ENCODE peak calls at places on chromosomes 11 and 22, in seven cellular contexts. G, E, U, L, P, W and T are unnamed samples.

GRCh38 chr11:16843307-16843706 is 104.9 kb downstream of the C11orf58 start:
- DNase-seq in U (no peak), E (peak), W (peak), P (no peak), L (peak), G (no peak), T (no peak)

GRCh38 chr11:10654211-10655150 is 39.1 kb downstream of the IRAG1 start:
- DNase-seq in G (peak), U (no peak), L (peak), W (peak), E (peak), P (peak), T (no peak)

GRCh38 chr11:35242412-35242811 is 103.4 kb downstream of the CD44 start:
- DNase-seq in E (no peak), P (no peak), U (no peak), L (no peak), G (no peak), W (no peak), T (no peak)

GRCh38 chr11:65180877-65181568 is 705 bp upstream of the CAPN1 start:
- DNase-seq in G (peak), W (peak), L (peak), P (peak), U (peak), E (peak), T (peak)

GRCh38 chr22:48350456-48350855 is 1477.2 kb downstream of the BRD1 start:
- DNase-seq in L (no peak), U (no peak), P (no peak), E (no peak), W (no peak), G (no peak), T (no peak)

GRCh38 chr11:121429556-121429955 is 22.6 kb upstream of the SORL1 start:
- DNase-seq in E (no peak), L (no peak), P (no peak), G (no peak), U (no peak), W (no peak), T (no peak)

GRCh38 chr11:76653674-76654309 is 16.8 kb downstream of the LRRC32 start:
- DNase-seq in G (no peak), U (no peak), E (no peak), W (no peak), P (no peak), L (no peak), T (no peak)

GRCh38 chr11:19379465-19379864 is 138.7 kb upstream of the E2F8 start:
- DNase-seq in E (no peak), W (no peak), G (no peak), P (no peak), L (no peak), U (no peak), T (no peak)

GRCh38 chr11:80598905-80599304 is 1158.1 kb upstream of the TENM4 start:
- DNase-seq in L (no peak), U (no peak), W (no peak), P (no peak), G (no peak), E (no peak), T (no peak)

GRCh38 chr22:27258773-27259172 is 542.8 kb downstream of the MN1 start:
- DNase-seq in G (no peak), W (peak), U (no peak), L (no peak), E (peak), P (no peak), T (no peak)

GRCh38 chr22:50325444-50326224 is 1.2 kb downstream of the DENND6B start:
- DNase-seq in P (no peak), U (no peak), L (no peak), G (no peak), E (no peak), W (no peak), T (no peak)

GRCh38 chr11:116643521-116643920 is 129.3 kb downstream of the BUD13 start:
- DNase-seq in L (no peak), U (no peak), P (no peak), W (no peak), G (no peak), E (no peak), T (no peak)

GRCh38 chr22:36010913-36011312 is 17.7 kb downstream of the RBFOX2 start:
- DNase-seq in P (no peak), L (no peak), U (no peak), W (peak), G (no peak), E (no peak), T (no peak)

GRCh38 chr11:77037057-77037456 is 2.9 kb downstream of the B3GNT6 start:
- DNase-seq in P (no peak), W (no peak), G (no peak), L (no peak), E (no peak), U (no peak), T (no peak)

GRCh38 chr22:50517495-50518260 is 7.7 kb downstream of the SCO2 start:
- DNase-seq in U (no peak), W (peak), G (no peak), L (no peak), P (no peak), E (no peak), T (no peak)

GRCh38 chr11:63508009-63508408 is 2.1 kb downstream of the LGALS12 start:
- DNase-seq in W (peak), G (peak), E (peak), P (no peak), L (peak), U (no peak), T (peak)

DNA sequence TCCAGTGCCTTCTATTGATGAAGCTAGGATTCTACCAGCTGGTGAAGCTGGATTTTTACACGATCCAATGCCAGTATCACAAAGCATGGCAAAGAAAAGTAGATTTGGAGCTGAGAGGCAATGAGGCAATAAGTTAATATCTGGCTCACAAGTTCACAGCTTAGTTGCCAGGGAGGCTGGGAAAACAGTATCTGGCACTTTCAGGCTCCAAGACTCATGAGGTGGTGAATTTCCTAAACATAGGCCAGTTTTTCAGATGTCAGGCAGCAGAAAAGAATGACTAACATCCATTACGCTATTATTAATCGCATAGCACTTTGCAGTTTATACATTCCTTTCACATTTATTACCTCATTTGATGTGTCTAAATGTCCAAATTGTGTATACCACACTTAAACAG is 122.7 kb downstream of the GRIA4 start:
- DNase-seq in P (no peak), U (no peak), E (no peak), L (no peak), W (no peak), G (no peak), T (no peak)
- TF ChIP-seq JUND in P (no peak), U (no peak), E (no peak), L (no peak), W (no peak), G (no peak), T (no peak)

GRCh38 chr11:125441648-125442410 is 54.2 kb downstream of the FEZ1 start:
- DNase-seq in G (no peak), L (no peak), P (no peak), E (no peak), W (no peak), U (no peak), T (no peak)

GRCh38 chr11:125443767-125444311 is 52.2 kb downstream of the FEZ1 start:
- DNase-seq in P (no peak), E (no peak), L (no peak), U (no peak), G (no peak), W (no peak), T (no peak)

GRCh38 chr11:125445731-125446130 is 50.3 kb downstream of the FEZ1 start:
- DNase-seq in P (no peak), G (no peak), W (no peak), U (no peak), E (no peak), L (no peak), T (no peak)

GRCh38 chr11:125446279-125446678 is 49.8 kb downstream of the FEZ1 start:
- DNase-seq in L (peak), P (no peak), E (no peak), W (no peak), G (no peak), U (no peak), T (no peak)

GRCh38 chr11:125442946-125443345 is 53.1 kb downstream of the FEZ1 start:
- DNase-seq in L (no peak), E (no peak), W (no peak), P (no peak), G (no peak), U (no peak), T (no peak)
- TF ChIP-seq JUND in L (no peak), E (no peak), W (no peak), P (no peak), G (no peak), U (no peak), T (no peak)

GRCh38 chr22:39430576-39431150 is 26.1 kb upstream of the MGAT3 start:
- DNase-seq in W (no peak), G (no peak), U (no peak), E (no peak), L (no peak), P (no peak), T (no peak)

GRCh38 chr22:39429186-39429585 is 27.6 kb upstream of the MGAT3 start:
- DNase-seq in G (no peak), P (no peak), W (no peak), U (no peak), L (no peak), E (no peak), T (no peak)

GRCh38 chr22:39429916-39430575 is 26.8 kb upstream of the MGAT3 start:
- DNase-seq in U (no peak), P (no peak), G (no peak), W (no peak), L (no peak), E (no peak), T (no peak)

GRCh38 chr22:39427751-39428596 is 28.4 kb downstream of the TAB1 start:
- DNase-seq in W (no peak), P (no peak), L (no peak), E (no peak), G (no peak), U (no peak), T (no peak)

GRCh38 chr22:39428597-39429071 is 28.2 kb upstream of the MGAT3 start:
- DNase-seq in U (peak), L (no peak), W (no peak), E (peak), P (no peak), G (no peak), T (no peak)
- TF ChIP-seq JUND in U (no peak), L (no peak), W (no peak), E (no peak), P (no peak), G (no peak), T (no peak)

DNA sequence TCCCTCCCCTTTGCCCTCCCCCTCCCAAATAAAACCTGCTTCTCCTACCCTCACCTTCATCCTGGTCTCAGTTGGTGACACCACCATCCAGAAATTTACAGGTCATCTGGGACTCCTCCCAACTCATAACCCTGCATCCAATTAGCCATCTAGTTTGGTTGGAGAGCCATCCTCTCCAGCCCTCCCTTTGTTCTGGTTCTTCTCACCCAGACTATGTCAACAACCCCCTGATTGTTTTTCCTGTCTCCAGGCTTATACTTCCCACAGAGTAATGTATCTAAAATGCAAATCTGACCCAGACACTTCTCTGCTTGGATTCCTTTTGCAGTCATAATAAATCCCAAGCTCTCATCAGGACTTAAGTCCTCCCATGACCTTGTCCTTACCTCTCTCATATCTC is 2.9 kb downstream of the TTC12 start:
- DNase-seq in P (no peak), E (no peak), L (no peak), U (no peak), G (no peak), W (no peak), T (no peak)
- TF ChIP-seq JUND in P (no peak), E (no peak), L (no peak), U (no peak), G (no peak), W (no peak), T (no peak)

GRCh38 chr22:37353839-37354238 is 71.5 kb downstream of the CYTH4 start:
- DNase-seq in P (no peak), U (no peak), E (no peak), L (no peak), G (no peak), W (no peak), T (no peak)
- TF ChIP-seq JUND in P (no peak), U (no peak), E (no peak), L (no peak), G (no peak), W (no peak), T (no peak)

GRCh38 chr11:70244698-70245097 is 25.8 kb upstream of the PPFIA1 start:
- DNase-seq in W (no peak), U (no peak), P (no peak), L (no peak), E (no peak), G (no peak), T (no peak)
- TF ChIP-seq JUND in W (no peak), U (no peak), P (no peak), L (no peak), E (no peak), G (no peak), T (no peak)

DNA sequence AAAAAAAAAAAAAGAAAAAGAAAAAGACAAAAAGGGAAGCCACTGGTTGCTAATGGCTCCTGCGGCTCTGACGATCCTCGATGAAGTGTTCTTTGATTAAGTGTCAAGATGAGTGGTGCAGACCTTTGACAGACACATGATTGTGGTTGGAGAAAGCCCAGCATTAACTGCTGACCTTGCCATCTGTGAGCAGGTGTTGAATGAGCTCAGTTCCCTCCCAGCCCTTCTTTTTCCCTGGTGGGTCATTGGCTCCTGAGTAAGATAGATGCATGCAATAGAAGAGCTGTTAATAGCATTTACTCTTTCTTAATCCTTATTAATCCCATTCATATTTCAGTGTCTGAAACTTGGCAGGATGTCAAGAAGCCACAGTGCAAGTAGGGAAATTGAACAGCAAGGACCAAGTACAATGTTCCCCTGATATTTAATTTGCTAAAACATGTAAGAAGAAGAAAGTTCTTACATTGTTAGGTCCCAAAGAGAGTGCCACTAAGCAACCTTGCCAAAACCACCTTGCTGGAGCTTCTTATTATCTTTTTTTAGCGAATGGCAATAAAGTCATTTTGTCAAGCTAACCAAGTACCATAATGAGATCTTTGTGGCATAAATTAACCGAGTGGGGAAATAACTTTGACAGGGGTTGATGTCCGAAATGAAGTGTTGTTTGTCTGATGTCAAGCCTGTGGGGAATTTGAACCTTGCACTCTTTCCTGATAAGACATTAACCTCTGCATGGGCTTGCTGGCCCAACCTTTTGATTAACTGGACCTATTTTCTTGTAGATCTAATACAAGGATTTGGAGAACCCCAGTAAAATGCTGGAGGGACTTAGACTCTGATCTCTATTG is 113.7 kb downstream of the PTPRJ start:
- DNase-seq in G (no peak), L (peak), E (no peak), U (peak), W (no peak), P (no peak), T (no peak)
- TF ChIP-seq JUND in G (no peak), L (no peak), E (no peak), U (no peak), W (no peak), P (no peak), T (no peak)

GRCh38 chr11:107840120-107840479 is 18.5 kb downstream of the SLC35F2 start:
- DNase-seq in L (no peak), G (no peak), U (no peak), E (no peak), P (no peak), W (no peak), T (no peak)
- TF ChIP-seq JUND in L (no peak), G (no peak), U (no peak), E (no peak), P (no peak), W (no peak), T (no peak)

GRCh38 chr11:85787809-85788805 is 22.8 kb downstream of the SYTL2 start:
- DNase-seq in E (no peak), P (no peak), U (no peak), G (no peak), L (peak), W (no peak), T (no peak)
- TF ChIP-seq JUND in E (no peak), P (no peak), U (no peak), G (no peak), L (no peak), W (no peak), T (no peak)